ENCODE peak calls at places on chromosomes 13 and 19, in ten cellular contexts. C is nephron progenitor cell, I is ascending aorta, X is heart right ventricle, G is choroid plexus epithelial cell, P is A673, B is colonic mucosa, T is Calu3, M is mucosa of descending colon, N is gastrocnemius medialis. S is an unnamed sample.

GRCh38 chr19:37902668-37903067 is 3.7 kb downstream of the WDR87 start:
- DNase-seq in M (peak), T (peak), N (peak), G (peak), X (peak), I (no peak), C (peak), B (peak), P (peak), S (peak)

GRCh38 chr13:107730835-107731234 is 484.5 kb downstream of the LIG4 start:
- DNase-seq in G (peak), M (no peak), I (no peak), X (no peak), N (no peak), T (no peak), C (no peak), P (no peak), B (no peak), S (no peak)

GRCh38 chr19:50980203-50980602 is 3.5 kb downstream of the KLK7 start:
- DNase-seq in P (no peak), X (no peak), B (no peak), T (no peak), C (peak), G (no peak), N (no peak), I (no peak), M (no peak), S (no peak)

GRCh38 chr13:99756281-99756680 is 215.3 kb downstream of the ZIC5 start:
- DNase-seq in C (no peak), T (no peak), X (no peak), P (no peak), N (no peak), M (no peak), B (no peak), I (no peak), G (no peak), S (no peak)

GRCh38 chr13:75931116-75931515 is 295.0 kb downstream of the LMO7 start:
- DNase-seq in G (peak), C (no peak), I (no peak), P (no peak), M (no peak), N (no peak), T (no peak), X (no peak), B (no peak), S (no peak)

GRCh38 chr13:32261567-32261966 is 53.6 kb downstream of the ZAR1L start:
- DNase-seq in N (peak), X (peak), I (peak), G (peak), T (no peak), P (peak), M (no peak), C (no peak), B (peak), S (no peak)

GRCh38 chr19:42268142-42268703 is 829 bp upstream of the CIC start:
- DNase-seq in X (peak), I (peak), P (peak), T (peak), C (peak), B (peak), N (peak), G (peak), M (peak), S (peak)

GRCh38 chr19:6026390-6026897 is 48.5 kb upstream of the RANBP3 start:
- DNase-seq in P (no peak), I (no peak), X (no peak), N (no peak), G (no peak), C (no peak), B (no peak), M (no peak), T (no peak), S (no peak)

GRCh38 chr19:15629003-15629880 is 11.5 kb upstream of the CYP4F3 start:
- DNase-seq in B (peak), M (peak), N (peak), I (peak), C (peak), G (peak), P (peak), X (peak), T (peak), S (peak)

GRCh38 chr13:101661839-101662238 is 209.4 kb downstream of the ITGBL1 start:
- DNase-seq in N (no peak), M (no peak), T (no peak), G (no peak), P (peak), I (no peak), X (no peak), B (no peak), C (no peak), S (no peak)

GRCh38 chr13:66405908-66406802 is 824.0 kb downstream of the PCDH9 start:
- DNase-seq in M (no peak), C (no peak), B (no peak), T (no peak), G (peak), X (no peak), I (no peak), N (no peak), P (no peak), S (no peak)

GRCh38 chr19:32233091-32233490 is 112.3 kb upstream of the ZNF507 start:
- DNase-seq in C (no peak), N (no peak), B (no peak), M (no peak), G (no peak), P (no peak), X (no peak), T (no peak), I (no peak), S (no peak)

GRCh38 chr19:10748924-10749434 is 31.1 kb downstream of the DNM2 start:
- DNase-seq in B (peak), T (peak), G (peak), X (no peak), M (peak), I (no peak), N (no peak), P (no peak), C (no peak), S (peak)

GRCh38 chr13:113209880-113210421 is 538 bp downstream of the CUL4A start:
- DNase-seq in P (peak), T (peak), M (peak), B (peak), N (peak), X (no peak), G (peak), I (no peak), C (peak), S (peak)

GRCh38 chr19:48934837-48935236 is 1.3 kb downstream of the DHDH start:
- DNase-seq in G (no peak), N (no peak), T (no peak), P (no peak), C (no peak), M (no peak), I (no peak), B (no peak), X (no peak), S (no peak)

GRCh38 chr19:15180451-15181390 is 20.1 kb downstream of the NOTCH3 start:
- DNase-seq in G (no peak), P (peak), B (peak), I (no peak), X (peak), N (no peak), T (no peak), M (peak), C (peak), S (no peak)

GRCh38 chr13:59880468-59880867 is 283.3 kb downstream of the DIAPH3 start:
- DNase-seq in G (peak), I (no peak), N (no peak), B (no peak), C (no peak), T (no peak), M (no peak), X (no peak), P (no peak), S (no peak)

GRCh38 chr13:94431569-94431968 is 47.9 kb downstream of the DCT start:
- DNase-seq in B (no peak), P (no peak), N (no peak), G (peak), T (no peak), C (no peak), X (no peak), I (no peak), M (no peak), S (no peak)

GRCh38 chr19:29119582-29119981 is 93.4 kb downstream of the UQCRFS1 start:
- DNase-seq in B (no peak), C (peak), N (no peak), P (no peak), X (no peak), I (no peak), M (no peak), G (no peak), T (peak), S (no peak)
- TF ChIP-seq CTCF in B (no peak), C (peak), N (peak), P (no peak), X (peak), I (no peak), M (no peak), G (no peak), T (peak), S (peak)

GRCh38 chr19:46661735-46662592 is 982 bp upstream of the DACT3 start:
- DNase-seq in X (peak), T (peak), G (peak), M (peak), I (peak), C (peak), P (peak), N (peak), B (peak), S (peak)

GRCh38 chr19:46659151-46660007 is 1.6 kb downstream of the DACT3 start:
- DNase-seq in B (peak), C (peak), T (no peak), G (no peak), M (peak), I (peak), P (peak), N (no peak), X (peak), S (peak)

GRCh38 chr19:46660601-46661019 is 372 bp downstream of the DACT3 start:
- DNase-seq in G (no peak), X (peak), N (no peak), B (peak), C (no peak), P (no peak), I (no peak), M (peak), T (no peak), S (no peak)

GRCh38 chr19:46660008-46660517 is 919 bp downstream of the DACT3 start:
- DNase-seq in G (no peak), M (peak), N (no peak), T (no peak), C (peak), I (no peak), X (peak), P (peak), B (no peak), S (no peak)

DNA sequence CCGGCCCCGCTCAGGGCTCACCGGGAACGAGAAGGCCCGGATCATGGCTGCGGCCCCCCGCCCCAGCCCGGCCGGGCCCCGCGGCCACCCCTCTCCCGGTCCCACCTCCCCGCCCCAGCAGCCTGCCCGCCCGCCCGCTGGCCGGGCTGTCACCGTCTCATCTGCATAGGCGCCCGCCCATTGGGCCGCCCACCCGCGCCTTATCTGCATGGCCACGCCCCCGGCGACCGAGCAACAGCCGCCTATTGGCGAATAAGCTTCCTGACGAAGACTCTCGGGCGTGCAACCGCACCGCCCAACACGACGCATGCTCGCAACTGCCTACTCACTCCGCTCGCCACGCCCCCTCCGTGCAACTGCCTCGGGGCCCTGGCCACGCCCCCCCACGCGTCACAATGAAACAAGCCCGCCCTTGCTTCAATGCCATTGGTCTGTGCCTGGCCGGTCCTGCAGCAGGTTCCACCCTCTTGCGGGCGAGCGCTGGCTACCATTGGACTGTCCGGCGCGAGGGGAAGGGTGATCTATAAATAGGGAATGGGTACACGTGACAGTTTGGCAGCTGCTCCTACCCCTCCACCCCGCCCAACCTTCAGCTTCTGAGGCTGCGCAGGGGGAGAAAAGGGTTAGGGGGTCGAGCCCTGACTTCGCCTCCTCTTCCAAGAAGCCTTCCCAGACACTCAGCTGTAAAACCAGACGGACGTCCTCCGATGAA is at the start of gene DACT3:
- DNase-seq in C (peak), M (peak), X (peak), I (peak), B (peak), T (peak), P (peak), N (peak), G (peak), S (peak)
- TF ChIP-seq CTCF in C (no peak), M (no peak), X (peak), I (no peak), B (no peak), T (no peak), P (no peak), N (no peak), G (no peak), S (peak)

GRCh38 chr19:39252458-39252857 is 3.8 kb upstream of the IFNL4 start:
- DNase-seq in M (no peak), G (no peak), P (no peak), C (no peak), N (no peak), X (no peak), B (no peak), T (no peak), I (no peak), S (no peak)

GRCh38 chr19:39246951-39247669 is 1.5 kb downstream of the IFNL4 start:
- DNase-seq in I (no peak), N (no peak), M (peak), X (peak), C (peak), T (no peak), P (peak), B (peak), G (peak), S (peak)

GRCh38 chr19:39251081-39251480 is 2.4 kb upstream of the IFNL4 start:
- DNase-seq in B (no peak), C (no peak), X (no peak), N (no peak), P (no peak), M (no peak), G (no peak), I (no peak), T (no peak), S (no peak)

GRCh38 chr19:39247701-39248664 is 673 bp downstream of the IFNL4 start:
- DNase-seq in B (no peak), I (no peak), C (peak), M (no peak), T (no peak), X (no peak), P (no peak), N (no peak), G (no peak), S (no peak)

GRCh38 chr19:39248806-39249205 is at the start of gene IFNL4:
- DNase-seq in X (no peak), T (no peak), C (no peak), M (no peak), B (no peak), G (no peak), N (no peak), I (no peak), P (no peak), S (peak)
- TF ChIP-seq CTCF in X (no peak), T (no peak), C (no peak), M (no peak), B (no peak), G (no peak), N (no peak), I (no peak), P (no peak), S (no peak)

GRCh38 chr13:44402902-44403719 is 29.5 kb downstream of the SERP2 start:
- DNase-seq in T (peak), M (peak), I (no peak), G (no peak), N (no peak), B (peak), C (no peak), X (no peak), P (no peak), S (peak)
- TF ChIP-seq CTCF in T (no peak), M (no peak), I (no peak), G (no peak), N (no peak), B (no peak), C (no peak), X (no peak), P (no peak), S (no peak)